ENCODE peak calls at places on chromosomes 5 and 9, in nine cellular contexts. One of them, this sample, is unnamed.

GRCh38 chr9:137083418-137084004 is 3.3 kb upstream of the MAN1B1 start:
- DNase-seq in lung: peak; percentile 43
- DNase-seq in colonic mucosa: no peak
- DNase-seq in GM23338: no peak
- DNase-seq in GM23248: peak; percentile 98
- DNase-seq in Peyer's patch: peak; percentile 81
- DNase-seq in trophoblast cell: peak; percentile 55
- DNase-seq in right cardiac atrium: peak; percentile 81
- DNase-seq in iPS DF 6.9: no peak
- DNase-seq in this sample: no peak

GRCh38 chr5:104576677-104577076 is 1014.1 kb upstream of the NUDT12 start:
- DNase-seq in Peyer's patch: no peak
- DNase-seq in iPS DF 6.9: no peak
- DNase-seq in trophoblast cell: no peak
- DNase-seq in lung: no peak
- DNase-seq in right cardiac atrium: no peak
- DNase-seq in colonic mucosa: no peak
- DNase-seq in GM23248: no peak
- DNase-seq in GM23338: peak; percentile 26
- DNase-seq in this sample: no peak

GRCh38 chr5:179331591-179331990 is 13.7 kb downstream of the ADAMTS2 start:
- DNase-seq in right cardiac atrium: peak; percentile 25
- DNase-seq in GM23338: no peak
- DNase-seq in trophoblast cell: no peak
- DNase-seq in colonic mucosa: no peak
- DNase-seq in Peyer's patch: no peak
- DNase-seq in iPS DF 6.9: no peak
- DNase-seq in lung: no peak
- DNase-seq in GM23248: no peak
- DNase-seq in this sample: no peak

GRCh38 chr9:134210908-134211810 is 46.8 kb upstream of the RNU6ATAC start:
- DNase-seq in iPS DF 6.9: no peak
- DNase-seq in GM23338: no peak
- DNase-seq in colonic mucosa: no peak
- DNase-seq in right cardiac atrium: peak; percentile 87
- DNase-seq in trophoblast cell: no peak
- DNase-seq in GM23248: no peak
- DNase-seq in Peyer's patch: no peak
- DNase-seq in lung: no peak
- DNase-seq in this sample: no peak

GRCh38 chr5:74483001-74483400 is 157.5 kb downstream of the ENC1 start:
- DNase-seq in lung: no peak
- DNase-seq in colonic mucosa: no peak
- DNase-seq in iPS DF 6.9: no peak
- DNase-seq in right cardiac atrium: no peak
- DNase-seq in trophoblast cell: no peak
- DNase-seq in GM23338: peak; percentile 59
- DNase-seq in Peyer's patch: no peak
- DNase-seq in GM23248: no peak
- DNase-seq in this sample: no peak

GRCh38 chr5:11139471-11139870 is 378.4 kb upstream of the DAP start:
- DNase-seq in lung: no peak
- DNase-seq in iPS DF 6.9: no peak
- DNase-seq in GM23338: peak; percentile 30
- DNase-seq in GM23248: no peak
- DNase-seq in Peyer's patch: no peak
- DNase-seq in colonic mucosa: no peak
- DNase-seq in right cardiac atrium: no peak
- DNase-seq in trophoblast cell: peak; percentile 21
- DNase-seq in this sample: no peak

GRCh38 chr9:27939186-27939585 is 365.9 kb upstream of the C9orf72 start:
- DNase-seq in Peyer's patch: no peak
- DNase-seq in colonic mucosa: no peak
- DNase-seq in iPS DF 6.9: no peak
- DNase-seq in GM23248: no peak
- DNase-seq in trophoblast cell: no peak
- DNase-seq in lung: no peak
- DNase-seq in right cardiac atrium: no peak
- DNase-seq in GM23338: no peak
- DNase-seq in this sample: no peak

GRCh38 chr9:14395300-14396082 is 81.5 kb upstream of the NFIB start:
- DNase-seq in GM23248: no peak
- DNase-seq in iPS DF 6.9: no peak
- DNase-seq in GM23338: peak; percentile 19
- DNase-seq in right cardiac atrium: peak; percentile 71
- DNase-seq in Peyer's patch: no peak
- DNase-seq in trophoblast cell: no peak
- DNase-seq in lung: no peak
- DNase-seq in colonic mucosa: no peak
- DNase-seq in this sample: no peak

GRCh38 chr9:134519403-134520070 is 122.1 kb upstream of the COL5A1 start:
- DNase-seq in trophoblast cell: no peak
- DNase-seq in Peyer's patch: no peak
- DNase-seq in iPS DF 6.9: no peak
- DNase-seq in colonic mucosa: no peak
- DNase-seq in lung: no peak
- DNase-seq in right cardiac atrium: no peak
- DNase-seq in GM23248: no peak
- DNase-seq in GM23338: no peak
- DNase-seq in this sample: no peak

GRCh38 chr5:9405196-9405754 is 140.6 kb downstream of the SEMA5A start:
- DNase-seq in right cardiac atrium: no peak
- DNase-seq in lung: no peak
- DNase-seq in GM23248: no peak
- DNase-seq in trophoblast cell: no peak
- DNase-seq in GM23338: no peak
- DNase-seq in colonic mucosa: no peak
- DNase-seq in iPS DF 6.9: no peak
- DNase-seq in Peyer's patch: no peak
- DNase-seq in this sample: no peak

DNA sequence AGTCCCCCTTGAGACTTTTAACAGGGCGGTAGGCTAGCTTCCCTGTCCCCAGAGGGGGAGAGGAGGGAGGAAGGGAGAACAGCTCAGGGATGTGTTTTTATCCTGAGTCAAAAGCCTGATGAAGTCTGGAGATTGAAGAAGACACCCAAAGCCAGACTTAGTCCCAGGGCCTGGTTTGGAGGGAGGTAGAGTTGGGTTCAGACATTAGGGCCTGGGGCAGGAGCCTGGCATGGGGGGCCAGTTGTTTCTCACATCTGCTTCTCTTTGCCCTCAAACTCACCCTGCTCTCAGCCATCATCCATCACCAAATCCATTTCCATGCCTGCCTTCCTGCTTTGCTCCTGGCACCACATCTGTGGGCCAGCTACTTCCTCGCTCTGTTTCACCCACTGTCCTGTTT is 2.9 kb downstream of the MYORG start:
- DNase-seq in colonic mucosa: no peak
- DNase-seq in trophoblast cell: no peak
- DNase-seq in GM23338: no peak
- DNase-seq in iPS DF 6.9: no peak
- DNase-seq in GM23248: no peak
- DNase-seq in right cardiac atrium: no peak
- DNase-seq in Peyer's patch: no peak
- DNase-seq in lung: no peak
- DNase-seq in this sample: no peak
- H3K27ac ChIP-seq in colonic mucosa: no peak overlapping the region
- H3K27ac ChIP-seq in trophoblast cell: no peak overlapping the region
- H3K27ac ChIP-seq in GM23338: no peak overlapping the region
- H3K27ac ChIP-seq in iPS DF 6.9: no peak overlapping the region
- H3K27ac ChIP-seq in GM23248: no peak overlapping the region
- H3K27ac ChIP-seq in right cardiac atrium: no peak overlapping the region
- H3K27ac ChIP-seq in Peyer's patch: peak overlapping the region; percentile 81
- H3K27ac ChIP-seq in lung: no peak overlapping the region
- H3K27ac ChIP-seq in this sample: no peak overlapping the region

GRCh38 chr9:127561491-127562270 is 50.4 kb upstream of the STXBP1 start:
- DNase-seq in colonic mucosa: peak; percentile 82
- DNase-seq in Peyer's patch: peak; percentile 80
- DNase-seq in trophoblast cell: peak; percentile 98
- DNase-seq in GM23338: peak; percentile 41
- DNase-seq in lung: peak; percentile 93
- DNase-seq in GM23248: peak; percentile 99
- DNase-seq in iPS DF 6.9: no peak
- DNase-seq in right cardiac atrium: peak; percentile 90
- DNase-seq in this sample: no peak

GRCh38 chr9:127562841-127563523 is 49.1 kb upstream of the STXBP1 start:
- DNase-seq in iPS DF 6.9: no peak
- DNase-seq in Peyer's patch: no peak
- DNase-seq in trophoblast cell: peak; percentile 81
- DNase-seq in right cardiac atrium: peak; percentile 83
- DNase-seq in lung: no peak
- DNase-seq in GM23338: no peak
- DNase-seq in colonic mucosa: no peak
- DNase-seq in GM23248: no peak
- DNase-seq in this sample: no peak

GRCh38 chr9:127565231-127565630 is 46.8 kb upstream of the STXBP1 start:
- DNase-seq in GM23338: no peak
- DNase-seq in trophoblast cell: peak; percentile 58
- DNase-seq in colonic mucosa: peak; percentile 61
- DNase-seq in right cardiac atrium: peak; percentile 1
- DNase-seq in Peyer's patch: no peak
- DNase-seq in GM23248: no peak
- DNase-seq in lung: no peak
- DNase-seq in iPS DF 6.9: no peak
- DNase-seq in this sample: no peak

GRCh38 chr9:127563579-127563978 is 48.5 kb upstream of the STXBP1 start:
- DNase-seq in iPS DF 6.9: no peak
- DNase-seq in Peyer's patch: no peak
- DNase-seq in trophoblast cell: peak; percentile 81
- DNase-seq in right cardiac atrium: peak; percentile 19
- DNase-seq in GM23248: no peak
- DNase-seq in GM23338: no peak
- DNase-seq in colonic mucosa: no peak
- DNase-seq in lung: no peak
- DNase-seq in this sample: no peak

GRCh38 chr9:127562271-127562780 is 49.8 kb upstream of the STXBP1 start:
- DNase-seq in colonic mucosa: no peak
- DNase-seq in Peyer's patch: no peak
- DNase-seq in GM23338: no peak
- DNase-seq in trophoblast cell: no peak
- DNase-seq in right cardiac atrium: peak; percentile 41
- DNase-seq in GM23248: no peak
- DNase-seq in lung: no peak
- DNase-seq in iPS DF 6.9: no peak
- DNase-seq in this sample: no peak
- H3K4me3 ChIP-seq in colonic mucosa: no peak overlapping the region
- H3K4me3 ChIP-seq in Peyer's patch: no peak overlapping the region
- H3K4me3 ChIP-seq in GM23338: no peak overlapping the region
- H3K4me3 ChIP-seq in trophoblast cell: no peak overlapping the region
- H3K4me3 ChIP-seq in right cardiac atrium: no peak overlapping the region
- H3K4me3 ChIP-seq in GM23248: peak overlapping the region; percentile 34
- H3K4me3 ChIP-seq in lung: no peak overlapping the region
- H3K4me3 ChIP-seq in iPS DF 6.9: no peak overlapping the region
- H3K4me3 ChIP-seq in this sample: no peak overlapping the region

GRCh38 chr9:114893622-114894021 is 36.8 kb downstream of the TNFSF8 start:
- DNase-seq in iPS DF 6.9: no peak
- DNase-seq in right cardiac atrium: no peak
- DNase-seq in colonic mucosa: no peak
- DNase-seq in lung: no peak
- DNase-seq in GM23248: peak; percentile 18
- DNase-seq in Peyer's patch: no peak
- DNase-seq in GM23338: no peak
- DNase-seq in trophoblast cell: no peak
- DNase-seq in this sample: no peak

GRCh38 chr9:114894206-114894605 is 36.2 kb downstream of the TNFSF8 start:
- DNase-seq in GM23248: peak; percentile 53
- DNase-seq in iPS DF 6.9: no peak
- DNase-seq in lung: no peak
- DNase-seq in GM23338: no peak
- DNase-seq in colonic mucosa: no peak
- DNase-seq in Peyer's patch: no peak
- DNase-seq in trophoblast cell: no peak
- DNase-seq in right cardiac atrium: no peak
- DNase-seq in this sample: no peak

GRCh38 chr9:114896344-114896743 is 34.0 kb downstream of the TNFSF8 start:
- DNase-seq in iPS DF 6.9: no peak
- DNase-seq in lung: no peak
- DNase-seq in right cardiac atrium: no peak
- DNase-seq in Peyer's patch: no peak
- DNase-seq in colonic mucosa: no peak
- DNase-seq in GM23248: no peak
- DNase-seq in trophoblast cell: no peak
- DNase-seq in GM23338: no peak
- DNase-seq in this sample: no peak

GRCh38 chr9:114894801-114895433 is 35.5 kb downstream of the TNFSF8 start:
- DNase-seq in right cardiac atrium: no peak
- DNase-seq in trophoblast cell: peak; percentile 87
- DNase-seq in colonic mucosa: no peak
- DNase-seq in GM23248: peak; percentile 97
- DNase-seq in iPS DF 6.9: no peak
- DNase-seq in Peyer's patch: no peak
- DNase-seq in lung: no peak
- DNase-seq in GM23338: peak; percentile 62
- DNase-seq in this sample: no peak

GRCh38 chr9:114895605-114896004 is 34.8 kb downstream of the TNFSF8 start:
- DNase-seq in trophoblast cell: no peak
- DNase-seq in GM23338: no peak
- DNase-seq in lung: no peak
- DNase-seq in iPS DF 6.9: no peak
- DNase-seq in colonic mucosa: no peak
- DNase-seq in Peyer's patch: no peak
- DNase-seq in GM23248: peak; percentile 43
- DNase-seq in right cardiac atrium: no peak
- DNase-seq in this sample: no peak
- H3K4me1 ChIP-seq in trophoblast cell: peaks cover 12% of the 10 kb centered on the region
- H3K4me1 ChIP-seq in GM23338: no peaks in the 10 kb centered on the region
- H3K4me1 ChIP-seq in lung: no peaks in the 10 kb centered on the region
- H3K4me1 ChIP-seq in iPS DF 6.9: no peaks in the 10 kb centered on the region
- H3K4me1 ChIP-seq in colonic mucosa: peaks cover 4% of the 10 kb centered on the region
- H3K4me1 ChIP-seq in Peyer's patch: peaks cover 4% of the 10 kb centered on the region
- H3K4me1 ChIP-seq in GM23248: peaks cover 48% of the 10 kb centered on the region
- H3K4me1 ChIP-seq in right cardiac atrium: peaks cover 4% of the 10 kb centered on the region
- H3K4me1 ChIP-seq in this sample: peaks cover 58% of the 10 kb centered on the region

GRCh38 chr5:78514427-78515345 is 133.9 kb downstream of the LHFPL2 start:
- DNase-seq in Peyer's patch: peak; percentile 69
- DNase-seq in GM23248: peak; percentile 63
- DNase-seq in GM23338: no peak
- DNase-seq in iPS DF 6.9: no peak
- DNase-seq in right cardiac atrium: no peak
- DNase-seq in colonic mucosa: no peak
- DNase-seq in lung: no peak
- DNase-seq in trophoblast cell: no peak
- DNase-seq in this sample: no peak
- H3K27ac ChIP-seq in Peyer's patch: peak overlapping the region; percentile 9
- H3K27ac ChIP-seq in GM23248: peak overlapping the region; percentile 30
- H3K27ac ChIP-seq in GM23338: no peak overlapping the region
- H3K27ac ChIP-seq in iPS DF 6.9: no peak overlapping the region
- H3K27ac ChIP-seq in right cardiac atrium: no peak overlapping the region
- H3K27ac ChIP-seq in colonic mucosa: no peak overlapping the region
- H3K27ac ChIP-seq in lung: no peak overlapping the region
- H3K27ac ChIP-seq in trophoblast cell: no peak overlapping the region
- H3K27ac ChIP-seq in this sample: no peak overlapping the region

GRCh38 chr5:95087819-95088317 is 197.0 kb downstream of the MCTP1 start:
- DNase-seq in GM23248: no peak
- DNase-seq in right cardiac atrium: peak; percentile 28
- DNase-seq in GM23338: no peak
- DNase-seq in trophoblast cell: peak; percentile 15
- DNase-seq in colonic mucosa: no peak
- DNase-seq in Peyer's patch: no peak
- DNase-seq in iPS DF 6.9: no peak
- DNase-seq in lung: no peak
- DNase-seq in this sample: no peak
- H3K4me3 ChIP-seq in GM23248: no peak overlapping the region
- H3K4me3 ChIP-seq in right cardiac atrium: no peak overlapping the region
- H3K4me3 ChIP-seq in GM23338: no peak overlapping the region
- H3K4me3 ChIP-seq in trophoblast cell: no peak overlapping the region
- H3K4me3 ChIP-seq in colonic mucosa: no peak overlapping the region
- H3K4me3 ChIP-seq in Peyer's patch: no peak overlapping the region
- H3K4me3 ChIP-seq in iPS DF 6.9: no peak overlapping the region
- H3K4me3 ChIP-seq in lung: no peak overlapping the region
- H3K4me3 ChIP-seq in this sample: no peak overlapping the region